ENCODE peak calls at places on chromosomes 5 and 9, in four cellular contexts. One of them, this sample, is unnamed.

GRCh38 chr9:89661391-89661949 is 56.7 kb downstream of the GADD45G start:
- DNase-seq in H1: no peak
- DNase-seq in K562: no peak
- DNase-seq in HepG2: peak; percentile 37
- DNase-seq in this sample: no peak

GRCh38 chr5:32794086-32794485 is 83.0 kb downstream of the NPR3 start:
- DNase-seq in H1: no peak
- DNase-seq in K562: no peak
- DNase-seq in HepG2: peak; percentile 13
- DNase-seq in this sample: peak; percentile 29

GRCh38 chr5:86979801-86980510 is 287.7 kb upstream of the RASA1 start:
- DNase-seq in H1: no peak
- DNase-seq in K562: no peak
- DNase-seq in HepG2: peak; percentile 3
- DNase-seq in this sample: peak; percentile 18

GRCh38 chr5:90547072-90547536 is 11.5 kb upstream of the ADGRV1 start:
- DNase-seq in H1: no peak
- DNase-seq in K562: no peak
- DNase-seq in HepG2: peak; percentile 62
- DNase-seq in this sample: peak; percentile 71

GRCh38 chr5:104189909-104190308 is 627.3 kb upstream of the NUDT12 start:
- DNase-seq in H1: no peak
- DNase-seq in K562: peak; percentile 41
- DNase-seq in HepG2: peak; percentile 10
- DNase-seq in this sample: no peak

GRCh38 chr9:130579738-130580463 is 524 bp downstream of the FUBP3 start:
- DNase-seq in H1: no peak
- DNase-seq in K562: no peak
- DNase-seq in HepG2: no peak
- DNase-seq in this sample: peak; percentile 19

GRCh38 chr5:114361724-114362196 is at the start of gene KCNN2:
- DNase-seq in H1: no peak
- DNase-seq in K562: no peak
- DNase-seq in HepG2: peak; percentile 23
- DNase-seq in this sample: peak; percentile 70

GRCh38 chr9:7273575-7273974 is 515.8 kb downstream of the KDM4C start:
- DNase-seq in H1: no peak
- DNase-seq in K562: no peak
- DNase-seq in HepG2: no peak
- DNase-seq in this sample: peak; percentile 29

GRCh38 chr9:9523476-9523875 is 1089.3 kb downstream of the PTPRD start:
- DNase-seq in H1: no peak
- DNase-seq in K562: no peak
- DNase-seq in HepG2: no peak
- DNase-seq in this sample: no peak

GRCh38 chr9:110030632-110031031 is 177.3 kb downstream of the C9orf152 start:
- DNase-seq in H1: no peak
- DNase-seq in K562: no peak
- DNase-seq in HepG2: no peak
- DNase-seq in this sample: peak; percentile 13

GRCh38 chr9:121268598-121269029 is 652 bp downstream of the GSN start:
- DNase-seq in H1: no peak
- DNase-seq in K562: no peak
- DNase-seq in HepG2: no peak
- DNase-seq in this sample: no peak

GRCh38 chr9:121266356-121266755 is 1.6 kb upstream of the GSN start:
- DNase-seq in H1: no peak
- DNase-seq in K562: no peak
- DNase-seq in HepG2: no peak
- DNase-seq in this sample: no peak

GRCh38 chr9:121266906-121267650 is 884 bp upstream of the GSN start:
- DNase-seq in H1: no peak
- DNase-seq in K562: no peak
- DNase-seq in HepG2: no peak
- DNase-seq in this sample: no peak

GRCh38 chr9:121269030-121269887 is 1.3 kb downstream of the GSN start:
- DNase-seq in H1: no peak
- DNase-seq in K562: no peak
- DNase-seq in HepG2: no peak
- DNase-seq in this sample: no peak

DNA sequence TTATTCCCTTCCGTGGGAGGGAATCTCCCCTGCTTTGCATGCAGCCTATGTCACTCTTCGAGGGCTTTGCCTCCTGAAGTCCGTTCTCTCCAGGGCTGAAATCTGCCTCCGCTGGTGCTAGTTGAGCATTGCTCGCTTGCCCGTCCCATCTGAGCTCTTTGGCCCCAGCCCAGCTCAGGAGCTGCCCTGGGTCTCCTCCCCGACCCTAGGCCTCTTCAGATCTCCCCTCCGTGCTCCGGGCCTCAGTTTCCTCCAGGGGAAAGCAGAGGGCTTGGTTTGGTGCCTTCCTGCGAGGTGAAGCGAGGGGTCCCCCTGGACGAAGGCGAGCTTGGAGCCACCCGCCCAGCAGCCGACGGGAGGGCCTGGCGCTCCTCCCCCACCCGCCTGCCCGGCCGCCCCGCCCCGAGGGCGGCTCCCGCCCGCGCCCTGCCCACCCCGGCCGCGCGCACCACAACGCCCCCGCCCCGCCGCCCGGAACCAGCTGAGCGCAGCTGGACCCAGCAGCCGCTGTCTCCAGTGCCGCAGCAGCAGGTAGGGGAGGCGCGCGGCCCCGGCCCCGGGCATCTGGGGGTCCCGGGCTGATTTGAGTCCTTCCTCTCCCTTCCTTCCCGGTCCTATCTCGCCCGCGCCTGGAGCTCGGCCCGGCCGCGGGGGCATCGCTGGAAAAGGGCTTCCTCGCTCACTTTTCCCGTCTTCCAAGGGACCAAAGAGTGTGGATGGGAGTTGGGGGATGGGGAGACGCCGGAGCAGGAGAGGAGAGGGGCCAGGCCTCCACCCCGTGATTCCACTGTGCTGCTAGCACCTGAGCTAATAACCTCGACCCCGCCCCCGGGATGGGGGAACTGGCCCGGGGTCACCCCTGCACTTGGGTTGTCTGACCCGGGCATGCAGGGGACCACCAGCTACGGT is at the start of gene GSN:
- DNase-seq in H1: peak; percentile 86
- DNase-seq in K562: peak; percentile 97
- DNase-seq in HepG2: peak; percentile 47
- DNase-seq in this sample: peak; percentile 62
- TF ChIP-seq MAFK in H1: no peak
- TF ChIP-seq MAFK in K562: no peak
- TF ChIP-seq MAFK in HepG2: no peak
- TF ChIP-seq MAFK in this sample: no peak

GRCh38 chr5:8907168-8907868 is 638.6 kb downstream of the SEMA5A start:
- DNase-seq in H1: no peak
- DNase-seq in K562: no peak
- DNase-seq in HepG2: no peak
- DNase-seq in this sample: no peak
- TF ChIP-seq RNF2 in H1: no peak
- TF ChIP-seq RNF2 in K562: no peak
- TF ChIP-seq RNF2 in HepG2: no peak
- TF ChIP-seq RNF2 in this sample: no peak

GRCh38 chr5:124575731-124576130 is 170.7 kb downstream of the ZNF608 start:
- DNase-seq in H1: no peak
- DNase-seq in K562: no peak
- DNase-seq in HepG2: no peak
- DNase-seq in this sample: no peak

GRCh38 chr5:124566875-124567450 is 179.5 kb downstream of the ZNF608 start:
- DNase-seq in H1: no peak
- DNase-seq in K562: no peak
- DNase-seq in HepG2: no peak
- DNase-seq in this sample: no peak

GRCh38 chr5:124572973-124573372 is 173.5 kb downstream of the ZNF608 start:
- DNase-seq in H1: no peak
- DNase-seq in K562: no peak
- DNase-seq in HepG2: no peak
- DNase-seq in this sample: no peak

GRCh38 chr5:124574521-124575436 is 171.7 kb downstream of the ZNF608 start:
- DNase-seq in H1: no peak
- DNase-seq in K562: no peak
- DNase-seq in HepG2: no peak
- DNase-seq in this sample: no peak

GRCh38 chr5:124570285-124571035 is 176.0 kb downstream of the ZNF608 start:
- DNase-seq in H1: no peak
- DNase-seq in K562: no peak
- DNase-seq in HepG2: no peak
- DNase-seq in this sample: no peak
- TF ChIP-seq PHF8 in H1: no peak
- TF ChIP-seq PHF8 in K562: no peak
- TF ChIP-seq PHF8 in HepG2: no peak
- TF ChIP-seq PHF8 in this sample: no peak

GRCh38 chr5:35023531-35024178 is 24.1 kb downstream of the AGXT2 start:
- DNase-seq in H1: no peak
- DNase-seq in K562: no peak
- DNase-seq in HepG2: no peak
- DNase-seq in this sample: no peak

GRCh38 chr5:35029333-35029732 is 18.4 kb downstream of the AGXT2 start:
- DNase-seq in H1: no peak
- DNase-seq in K562: no peak
- DNase-seq in HepG2: no peak
- DNase-seq in this sample: no peak

GRCh38 chr5:35026280-35026840 is 21.4 kb downstream of the AGXT2 start:
- DNase-seq in H1: no peak
- DNase-seq in K562: no peak
- DNase-seq in HepG2: no peak
- DNase-seq in this sample: no peak

GRCh38 chr5:35026941-35027340 is 20.8 kb downstream of the AGXT2 start:
- DNase-seq in H1: no peak
- DNase-seq in K562: no peak
- DNase-seq in HepG2: no peak
- DNase-seq in this sample: no peak

DNA sequence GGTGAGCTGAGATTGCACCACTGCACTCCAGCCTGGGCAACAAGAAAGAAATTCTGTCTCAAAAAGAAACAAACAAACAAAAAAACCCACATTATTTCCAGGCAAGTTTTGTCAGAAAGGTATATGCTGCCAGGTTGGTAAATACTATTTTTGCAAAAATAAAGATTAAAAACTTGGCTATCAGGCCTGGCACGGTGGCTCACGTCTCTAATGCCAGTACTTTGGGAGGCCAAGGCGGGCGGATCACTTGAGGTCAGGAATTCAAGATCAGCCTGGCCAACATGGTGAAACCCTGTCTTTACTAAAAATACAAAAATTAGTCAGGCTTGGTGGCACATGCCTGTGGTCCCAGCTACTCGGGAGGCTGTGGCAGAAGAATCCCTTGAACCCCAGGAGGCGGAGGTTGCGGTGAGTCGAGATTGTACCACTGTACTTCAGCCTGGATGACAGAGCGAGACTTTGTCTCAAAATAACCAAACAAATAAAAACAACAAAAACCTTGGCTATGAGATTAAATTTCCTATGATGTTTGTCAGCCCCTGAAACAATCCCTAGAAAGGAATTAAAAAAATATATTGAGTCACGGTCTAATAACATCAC is 22.7 kb downstream of the AGXT2 start:
- DNase-seq in H1: no peak
- DNase-seq in K562: no peak
- DNase-seq in HepG2: no peak
- DNase-seq in this sample: no peak
- TF ChIP-seq MAFK in H1: no peak
- TF ChIP-seq MAFK in K562: no peak
- TF ChIP-seq MAFK in HepG2: no peak
- TF ChIP-seq MAFK in this sample: no peak

GRCh38 chr5:139765040-139765408 is 30.6 kb upstream of the PSD2 start:
- DNase-seq in H1: no peak
- DNase-seq in K562: no peak
- DNase-seq in HepG2: no peak
- DNase-seq in this sample: no peak

GRCh38 chr5:139763584-139764249 is 31.9 kb upstream of the PSD2 start:
- DNase-seq in H1: no peak
- DNase-seq in K562: no peak
- DNase-seq in HepG2: no peak
- DNase-seq in this sample: no peak

GRCh38 chr5:139764250-139764791 is 31.3 kb upstream of the PSD2 start:
- DNase-seq in H1: peak; percentile 83
- DNase-seq in K562: peak; percentile 53
- DNase-seq in HepG2: no peak
- DNase-seq in this sample: no peak

GRCh38 chr5:139767960-139768359 is 27.6 kb upstream of the PSD2 start:
- DNase-seq in H1: no peak
- DNase-seq in K562: no peak
- DNase-seq in HepG2: no peak
- DNase-seq in this sample: no peak

DNA sequence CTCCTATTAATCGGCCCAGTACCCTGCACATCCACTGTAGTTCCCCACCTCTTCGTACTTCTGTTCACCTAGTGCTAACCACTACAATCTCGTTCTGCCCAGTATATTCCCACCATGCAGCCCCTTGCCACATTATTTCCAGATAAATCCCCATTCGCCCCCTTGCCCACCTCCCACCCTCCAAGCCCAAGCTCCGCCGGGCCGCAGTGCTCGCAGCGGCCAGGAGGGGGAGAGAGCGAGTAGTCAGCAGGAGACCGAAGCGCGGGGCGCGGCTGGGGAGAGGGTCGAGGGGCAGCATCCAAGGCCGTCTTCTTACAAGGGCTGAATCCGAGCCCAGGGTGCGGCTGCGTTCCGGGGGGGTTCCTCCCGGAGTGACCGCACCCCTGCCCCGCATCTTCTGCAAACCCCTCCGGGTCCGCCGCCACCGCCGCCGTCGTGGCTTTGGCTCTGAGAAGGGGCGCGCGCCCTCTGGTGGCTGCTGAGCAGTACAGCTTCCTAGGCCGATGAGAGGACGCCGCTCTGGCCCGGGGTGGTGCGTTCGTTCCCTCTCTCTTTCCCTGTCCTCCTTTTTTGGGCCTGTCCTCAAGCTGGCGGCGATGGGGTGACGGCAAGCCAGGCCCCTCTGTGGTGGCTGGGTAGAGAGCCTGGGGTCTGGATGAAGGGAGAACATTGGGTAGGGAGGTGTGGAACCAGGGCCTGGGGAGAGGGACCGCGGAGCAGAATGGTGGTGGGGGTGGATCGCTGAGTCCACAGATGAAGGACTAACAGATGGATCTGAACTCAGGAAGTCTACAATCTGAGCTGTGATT is 30.0 kb upstream of the PSD2 start:
- DNase-seq in H1: peak; percentile 97
- DNase-seq in K562: peak; percentile 80
- DNase-seq in HepG2: peak; percentile 55
- DNase-seq in this sample: peak; percentile 76
- TF ChIP-seq RNF2 in H1: no peak
- TF ChIP-seq RNF2 in K562: no peak
- TF ChIP-seq RNF2 in HepG2: peak; percentile 62
- TF ChIP-seq RNF2 in this sample: no peak